ENCODE peak calls at places on chromosomes 1 and 21, in seven cellular contexts. One of them, this sample, is unnamed.

GRCh38 chr1:63454269-63454668 is 68.8 kb downstream of the ITGB3BP start:
- DNase-seq in K562: no peak
- DNase-seq in esophagus muscularis mucosa: no peak
- DNase-seq in transverse colon: no peak
- DNase-seq in stomach: no peak
- DNase-seq in HepG2: peak
- DNase-seq in suprapubic skin: no peak
- DNase-seq in this sample: no peak

GRCh38 chr1:159009704-159010361 is at the start of gene IFI16:
- DNase-seq in HepG2: no peak
- DNase-seq in transverse colon: peak
- DNase-seq in K562: peak
- DNase-seq in stomach: no peak
- DNase-seq in esophagus muscularis mucosa: no peak
- DNase-seq in suprapubic skin: no peak
- DNase-seq in this sample: no peak

GRCh38 chr1:222048030-222048632 is 306.2 kb upstream of the DUSP10 start:
- DNase-seq in stomach: no peak
- DNase-seq in suprapubic skin: no peak
- DNase-seq in transverse colon: no peak
- DNase-seq in K562: no peak
- DNase-seq in HepG2: no peak
- DNase-seq in esophagus muscularis mucosa: no peak
- DNase-seq in this sample: no peak

GRCh38 chr21:41110664-41111063 is 57.3 kb upstream of the BACE2 start:
- DNase-seq in transverse colon: no peak
- DNase-seq in stomach: no peak
- DNase-seq in K562: no peak
- DNase-seq in HepG2: no peak
- DNase-seq in esophagus muscularis mucosa: no peak
- DNase-seq in suprapubic skin: no peak
- DNase-seq in this sample: no peak

GRCh38 chr1:218330043-218330623 is 15.0 kb upstream of the TGFB2 start:
- DNase-seq in K562: peak
- DNase-seq in transverse colon: no peak
- DNase-seq in suprapubic skin: no peak
- DNase-seq in stomach: no peak
- DNase-seq in HepG2: peak
- DNase-seq in esophagus muscularis mucosa: no peak
- DNase-seq in this sample: no peak

GRCh38 chr1:214566158-214567104 is 15.0 kb upstream of the PTPN14 start:
- DNase-seq in HepG2: no peak
- DNase-seq in transverse colon: no peak
- DNase-seq in stomach: no peak
- DNase-seq in K562: no peak
- DNase-seq in suprapubic skin: no peak
- DNase-seq in esophagus muscularis mucosa: no peak
- DNase-seq in this sample: no peak

GRCh38 chr21:41767606-41768370 is 936 bp upstream of the RIPK4 start:
- DNase-seq in stomach: no peak
- DNase-seq in transverse colon: no peak
- DNase-seq in esophagus muscularis mucosa: no peak
- DNase-seq in K562: no peak
- DNase-seq in HepG2: no peak
- DNase-seq in suprapubic skin: no peak
- DNase-seq in this sample: no peak

GRCh38 chr1:31562707-31563360 is 13.5 kb upstream of the TINAGL1 start:
- DNase-seq in K562: no peak
- DNase-seq in HepG2: no peak
- DNase-seq in esophagus muscularis mucosa: peak
- DNase-seq in transverse colon: no peak
- DNase-seq in stomach: no peak
- DNase-seq in suprapubic skin: no peak
- DNase-seq in this sample: no peak

GRCh38 chr1:26890467-26890796 is 349 bp upstream of the GPN2 start:
- DNase-seq in K562: no peak
- DNase-seq in transverse colon: no peak
- DNase-seq in esophagus muscularis mucosa: no peak
- DNase-seq in HepG2: no peak
- DNase-seq in suprapubic skin: no peak
- DNase-seq in stomach: no peak
- DNase-seq in this sample: no peak

GRCh38 chr1:38114231-38114630 is 67.6 kb upstream of the POU3F1 start:
- DNase-seq in stomach: peak
- DNase-seq in HepG2: no peak
- DNase-seq in K562: no peak
- DNase-seq in esophagus muscularis mucosa: no peak
- DNase-seq in transverse colon: no peak
- DNase-seq in suprapubic skin: no peak
- DNase-seq in this sample: no peak

GRCh38 chr1:167704767-167705166 is 17.0 kb upstream of the MPZL1 start:
- DNase-seq in suprapubic skin: no peak
- DNase-seq in esophagus muscularis mucosa: no peak
- DNase-seq in K562: no peak
- DNase-seq in stomach: no peak
- DNase-seq in HepG2: no peak
- DNase-seq in transverse colon: no peak
- DNase-seq in this sample: no peak

GRCh38 chr1:85584264-85584781 is 3.8 kb downstream of the CCN1 start:
- DNase-seq in suprapubic skin: no peak
- DNase-seq in HepG2: peak
- DNase-seq in K562: no peak
- DNase-seq in esophagus muscularis mucosa: peak
- DNase-seq in stomach: no peak
- DNase-seq in transverse colon: no peak
- DNase-seq in this sample: no peak

GRCh38 chr1:208189183-208189582 is 55.0 kb downstream of the PLXNA2 start:
- DNase-seq in K562: peak
- DNase-seq in transverse colon: no peak
- DNase-seq in stomach: no peak
- DNase-seq in esophagus muscularis mucosa: no peak
- DNase-seq in suprapubic skin: no peak
- DNase-seq in HepG2: no peak
- DNase-seq in this sample: no peak

GRCh38 chr1:233340031-233340555 is 12.6 kb downstream of the MAP3K21 start:
- DNase-seq in transverse colon: no peak
- DNase-seq in stomach: no peak
- DNase-seq in esophagus muscularis mucosa: no peak
- DNase-seq in K562: no peak
- DNase-seq in HepG2: no peak
- DNase-seq in suprapubic skin: no peak
- DNase-seq in this sample: no peak

GRCh38 chr1:39508266-39508665 is 16.8 kb downstream of the BMP8A start:
- DNase-seq in HepG2: no peak
- DNase-seq in stomach: no peak
- DNase-seq in esophagus muscularis mucosa: no peak
- DNase-seq in suprapubic skin: no peak
- DNase-seq in K562: no peak
- DNase-seq in transverse colon: no peak
- DNase-seq in this sample: peak

GRCh38 chr1:39507230-39507928 is 15.9 kb downstream of the BMP8A start:
- DNase-seq in K562: peak
- DNase-seq in transverse colon: no peak
- DNase-seq in stomach: no peak
- DNase-seq in suprapubic skin: no peak
- DNase-seq in esophagus muscularis mucosa: no peak
- DNase-seq in HepG2: peak
- DNase-seq in this sample: peak

GRCh38 chr1:39508857-39509305 is 17.4 kb downstream of the BMP8A start:
- DNase-seq in suprapubic skin: no peak
- DNase-seq in K562: no peak
- DNase-seq in stomach: no peak
- DNase-seq in HepG2: peak
- DNase-seq in transverse colon: no peak
- DNase-seq in esophagus muscularis mucosa: no peak
- DNase-seq in this sample: peak

GRCh38 chr1:39505289-39505688 is 13.9 kb downstream of the BMP8A start:
- DNase-seq in transverse colon: no peak
- DNase-seq in stomach: no peak
- DNase-seq in esophagus muscularis mucosa: no peak
- DNase-seq in suprapubic skin: no peak
- DNase-seq in HepG2: peak
- DNase-seq in K562: no peak
- DNase-seq in this sample: no peak

GRCh38 chr1:39509360-39510009 is 18.0 kb downstream of the BMP8A start:
- DNase-seq in transverse colon: peak
- DNase-seq in esophagus muscularis mucosa: no peak
- DNase-seq in K562: no peak
- DNase-seq in suprapubic skin: no peak
- DNase-seq in HepG2: no peak
- DNase-seq in stomach: no peak
- DNase-seq in this sample: peak
- TF ChIP-seq POLR2A in transverse colon: no peak
- TF ChIP-seq POLR2A in esophagus muscularis mucosa: no peak
- TF ChIP-seq POLR2A in K562: no peak
- TF ChIP-seq POLR2A in suprapubic skin: no peak
- TF ChIP-seq POLR2A in HepG2: no peak
- TF ChIP-seq POLR2A in stomach: no peak
- TF ChIP-seq POLR2A in this sample: no peak

GRCh38 chr1:205244383-205244782 is 16.6 kb downstream of the TMCC2 start:
- DNase-seq in transverse colon: no peak
- DNase-seq in stomach: no peak
- DNase-seq in suprapubic skin: no peak
- DNase-seq in esophagus muscularis mucosa: no peak
- DNase-seq in HepG2: no peak
- DNase-seq in K562: no peak
- DNase-seq in this sample: no peak
- TF ChIP-seq POLR2AphosphoS5 in transverse colon: no peak
- TF ChIP-seq POLR2AphosphoS5 in stomach: no peak
- TF ChIP-seq POLR2AphosphoS5 in suprapubic skin: no peak
- TF ChIP-seq POLR2AphosphoS5 in esophagus muscularis mucosa: no peak
- TF ChIP-seq POLR2AphosphoS5 in HepG2: no peak
- TF ChIP-seq POLR2AphosphoS5 in K562: no peak
- TF ChIP-seq POLR2AphosphoS5 in this sample: no peak

GRCh38 chr1:49102752-49103151 is 326.1 kb upstream of the BEND5 start:
- DNase-seq in esophagus muscularis mucosa: no peak
- DNase-seq in suprapubic skin: no peak
- DNase-seq in K562: no peak
- DNase-seq in HepG2: no peak
- DNase-seq in transverse colon: no peak
- DNase-seq in stomach: no peak
- DNase-seq in this sample: no peak

GRCh38 chr1:49098866-49099265 is 322.2 kb upstream of the BEND5 start:
- DNase-seq in HepG2: no peak
- DNase-seq in stomach: no peak
- DNase-seq in suprapubic skin: no peak
- DNase-seq in esophagus muscularis mucosa: no peak
- DNase-seq in K562: no peak
- DNase-seq in transverse colon: no peak
- DNase-seq in this sample: no peak

GRCh38 chr1:49106438-49106837 is 329.7 kb upstream of the BEND5 start:
- DNase-seq in HepG2: no peak
- DNase-seq in K562: no peak
- DNase-seq in esophagus muscularis mucosa: no peak
- DNase-seq in suprapubic skin: no peak
- DNase-seq in transverse colon: no peak
- DNase-seq in stomach: no peak
- DNase-seq in this sample: no peak

GRCh38 chr1:49104575-49104974 is 327.9 kb upstream of the BEND5 start:
- DNase-seq in HepG2: no peak
- DNase-seq in transverse colon: no peak
- DNase-seq in K562: no peak
- DNase-seq in suprapubic skin: no peak
- DNase-seq in stomach: peak
- DNase-seq in esophagus muscularis mucosa: no peak
- DNase-seq in this sample: no peak
- TF ChIP-seq CTCF in HepG2: no peak
- TF ChIP-seq CTCF in transverse colon: no peak
- TF ChIP-seq CTCF in K562: no peak
- TF ChIP-seq CTCF in suprapubic skin: no peak
- TF ChIP-seq CTCF in stomach: no peak
- TF ChIP-seq CTCF in esophagus muscularis mucosa: no peak
- TF ChIP-seq CTCF in this sample: no peak

GRCh38 chr1:109761227-109762038 is 2.3 kb downstream of the EPS8L3 start:
- DNase-seq in suprapubic skin: peak
- DNase-seq in K562: no peak
- DNase-seq in HepG2: no peak
- DNase-seq in stomach: peak
- DNase-seq in esophagus muscularis mucosa: no peak
- DNase-seq in transverse colon: peak
- DNase-seq in this sample: peak

GRCh38 chr1:109762039-109762585 is 1.6 kb downstream of the EPS8L3 start:
- DNase-seq in esophagus muscularis mucosa: no peak
- DNase-seq in transverse colon: peak
- DNase-seq in HepG2: no peak
- DNase-seq in stomach: no peak
- DNase-seq in suprapubic skin: no peak
- DNase-seq in K562: no peak
- DNase-seq in this sample: no peak

GRCh38 chr1:109764561-109765482 is 1.1 kb upstream of the EPS8L3 start:
- DNase-seq in stomach: peak
- DNase-seq in HepG2: no peak
- DNase-seq in transverse colon: peak
- DNase-seq in suprapubic skin: peak
- DNase-seq in esophagus muscularis mucosa: no peak
- DNase-seq in K562: no peak
- DNase-seq in this sample: peak

GRCh38 chr1:109763646-109764415 is at the start of gene EPS8L3:
- DNase-seq in suprapubic skin: peak
- DNase-seq in HepG2: peak
- DNase-seq in transverse colon: peak
- DNase-seq in stomach: peak
- DNase-seq in K562: no peak
- DNase-seq in esophagus muscularis mucosa: no peak
- DNase-seq in this sample: peak

DNA sequence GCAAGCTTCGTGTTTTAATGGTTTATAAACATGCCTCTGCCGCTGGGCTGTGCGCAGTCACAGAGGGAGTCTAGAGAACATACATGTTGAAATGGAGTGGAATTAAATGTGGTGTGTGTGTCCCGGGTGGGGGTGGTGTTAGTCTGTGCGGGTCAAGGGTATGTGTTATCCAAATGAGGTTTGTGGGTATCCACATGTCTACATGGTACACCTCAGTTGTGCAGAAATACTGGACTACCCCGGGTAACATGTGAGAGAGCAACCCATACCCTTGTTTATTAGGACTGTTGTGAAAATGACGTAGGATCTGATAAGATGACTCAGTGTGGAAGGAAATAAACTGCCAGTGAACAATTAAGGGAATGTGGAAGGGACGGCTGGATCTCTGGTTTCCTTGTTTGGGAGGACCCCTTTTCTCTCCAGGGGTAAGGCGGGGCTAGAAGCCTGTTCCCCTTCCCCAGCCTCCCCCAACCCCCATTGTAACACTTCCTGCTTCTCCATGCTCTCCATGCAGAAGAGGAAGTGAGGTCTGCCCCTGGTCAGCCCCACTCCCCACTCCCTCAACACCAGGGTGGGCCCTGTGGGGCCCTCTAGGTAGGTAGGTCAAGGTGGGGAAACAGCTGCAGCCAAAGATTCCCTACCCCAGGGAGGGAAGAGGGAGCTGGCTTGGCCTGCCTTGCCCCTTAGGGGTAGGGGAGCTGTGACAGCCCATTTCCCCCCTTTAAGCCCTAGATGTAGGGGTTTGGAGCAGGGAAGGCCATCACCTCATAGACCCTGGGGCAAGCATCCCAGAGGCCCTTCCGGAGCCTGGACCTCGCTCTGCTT is 690 bp downstream of the EPS8L3 start:
- DNase-seq in K562: peak
- DNase-seq in transverse colon: peak
- DNase-seq in stomach: peak
- DNase-seq in suprapubic skin: peak
- DNase-seq in HepG2: no peak
- DNase-seq in esophagus muscularis mucosa: no peak
- DNase-seq in this sample: peak
- TF ChIP-seq POLR2A in K562: no peak
- TF ChIP-seq POLR2A in transverse colon: no peak
- TF ChIP-seq POLR2A in stomach: no peak
- TF ChIP-seq POLR2A in suprapubic skin: no peak
- TF ChIP-seq POLR2A in HepG2: no peak
- TF ChIP-seq POLR2A in esophagus muscularis mucosa: no peak
- TF ChIP-seq POLR2A in this sample: no peak